ENCODE peak calls at places on chromosomes 1 and 21, in four cellular contexts. H, J, G and E are unnamed samples. For H3K4me1, the result is how much of the 10 kb centered on the place peaks cover.

GRCh38 chr1:201356236-201356635 is 21.2 kb downstream of the TNNT2 start:
- DNase-seq in G (no peak), J (no peak), H (no peak), E (no peak)

GRCh38 chr1:64844175-64844574 is 99.3 kb downstream of the RAVER2 start:
- DNase-seq in G (no peak), H (no peak), J (no peak), E (no peak)

GRCh38 chr1:185267278-185267677 is 49.8 kb downstream of the IVNS1ABP start:
- DNase-seq in J (no peak), H (no peak), G (no peak), E (no peak)

GRCh38 chr1:221415626-221416025 is 326.3 kb downstream of the DUSP10 start:
- DNase-seq in G (no peak), H (no peak), J (no peak), E (peak)

GRCh38 chr1:243459059-243459458 is 203.2 kb downstream of the SDCCAG8 start:
- DNase-seq in J (no peak), H (no peak), G (no peak), E (peak)

GRCh38 chr21:41506526-41507520 is 1.1 kb downstream of the TMPRSS2 start:
- DNase-seq in G (no peak), J (no peak), H (no peak), E (no peak)

GRCh38 chr1:65975708-65976107 is 183.0 kb downstream of the PDE4B start:
- DNase-seq in J (no peak), H (no peak), G (no peak), E (no peak)

GRCh38 chr1:246117066-246117791 is 389.9 kb downstream of the SMYD3 start:
- DNase-seq in H (peak), G (peak), J (peak), E (peak)

GRCh38 chr1:84724128-84724860 is 34.0 kb upstream of the SSX2IP start:
- DNase-seq in J (peak), H (peak), G (peak), E (no peak)

GRCh38 chr1:78055565-78056132 is 9.9 kb downstream of the GIPC2 start:
- DNase-seq in H (no peak), G (no peak), J (no peak), E (peak)

GRCh38 chr1:6123083-6123482 is 57.0 kb downstream of the CHD5 start:
- DNase-seq in H (no peak), J (no peak), G (no peak), E (no peak)

GRCh38 chr21:42424848-42425602 is 21.3 kb downstream of the UBASH3A start:
- DNase-seq in J (no peak), G (no peak), H (no peak), E (peak)

GRCh38 chr1:204125759-204126351 is 26.0 kb downstream of the ETNK2 start:
- DNase-seq in H (no peak), G (no peak), J (no peak), E (no peak)

GRCh38 chr1:170471310-170471839 is 60.6 kb upstream of the GORAB start:
- DNase-seq in J (no peak), G (no peak), H (no peak), E (no peak)

GRCh38 chr1:205530116-205530515 is 25.6 kb downstream of the CDK18 start:
- DNase-seq in G (no peak), H (no peak), J (no peak), E (no peak)

GRCh38 chr1:230268371-230269170 is 157.6 kb downstream of the PGBD5 start:
- DNase-seq in J (peak), H (peak), G (peak), E (peak)

DNA sequence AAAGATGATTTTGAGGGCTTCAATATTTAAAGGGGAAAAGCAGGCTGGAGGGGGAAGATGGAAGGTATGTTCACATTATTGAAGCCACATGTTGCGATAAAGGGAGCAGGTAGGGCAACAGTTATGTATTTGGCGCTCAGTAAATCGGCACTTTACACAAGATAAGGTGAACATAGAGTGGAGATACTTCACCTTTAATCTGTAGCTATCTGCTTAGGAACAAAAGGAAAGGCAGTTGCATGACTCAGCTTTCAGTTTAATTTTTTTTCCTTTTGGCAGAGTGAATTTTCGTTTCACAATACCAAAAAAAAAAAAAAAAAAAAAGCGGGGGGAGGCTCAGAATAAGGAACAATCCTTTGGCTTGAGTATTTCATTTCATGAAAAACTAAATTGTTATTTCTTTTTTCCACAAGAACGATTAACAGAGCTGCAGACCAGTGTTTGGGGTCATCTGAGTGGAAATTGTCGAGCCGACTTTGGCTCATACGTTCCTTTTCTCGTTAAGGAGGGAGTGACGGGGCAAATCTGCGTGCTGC is 1.1 kb upstream of the COQ8A start:
- DNase-seq in G (peak), J (no peak), H (no peak), E (peak)
- TF ChIP-seq JUN in G (no peak), J (no peak), H (no peak), E (no peak)

DNA sequence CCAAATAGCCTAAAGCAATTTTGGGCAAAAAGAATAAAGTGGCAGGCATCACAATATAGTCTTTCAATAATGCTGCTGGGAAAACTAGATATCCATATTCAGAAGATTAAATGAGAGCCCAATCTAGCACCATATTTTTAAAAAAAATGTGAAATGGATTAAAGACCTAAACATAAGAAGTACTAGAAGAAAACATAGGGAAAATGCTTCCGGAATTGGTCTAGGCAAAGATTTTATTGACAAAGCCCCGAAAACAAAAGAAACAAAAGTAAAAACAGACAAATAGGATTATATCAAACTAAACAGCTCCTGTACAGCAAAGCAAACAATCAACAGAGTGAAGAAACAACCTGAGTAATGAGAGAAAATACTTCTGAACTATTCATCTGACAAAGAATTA is 48.6 kb upstream of the KCNK1 start:
- DNase-seq in G (no peak), J (no peak), H (no peak), E (no peak)
- H3K4me1 ChIP-seq in G (under half), J (under half), H (under half), E (under half)

DNA sequence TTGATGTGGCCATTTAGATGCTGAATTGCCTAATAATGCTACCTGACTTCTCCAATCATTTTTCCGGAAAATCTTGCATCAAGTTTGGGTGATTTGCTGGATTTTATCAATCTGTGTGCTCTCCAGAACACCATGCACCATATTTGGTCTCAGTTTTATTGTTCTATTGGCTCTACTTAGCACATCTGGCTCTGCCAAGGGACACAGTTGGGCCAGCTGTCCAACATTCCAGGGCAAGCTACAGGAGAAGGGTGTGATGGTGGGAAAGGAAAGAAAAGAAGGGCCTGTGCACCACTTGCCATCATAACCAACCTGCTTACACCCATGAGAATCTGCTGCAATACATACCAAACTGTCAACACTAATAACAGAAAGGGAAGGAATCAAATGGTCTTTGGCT is 90.2 kb upstream of the NFIA start:
- DNase-seq in J (no peak), G (no peak), H (no peak), E (no peak)
- TF ChIP-seq MYC in J (no peak), G (no peak), H (no peak), E (no peak)

DNA sequence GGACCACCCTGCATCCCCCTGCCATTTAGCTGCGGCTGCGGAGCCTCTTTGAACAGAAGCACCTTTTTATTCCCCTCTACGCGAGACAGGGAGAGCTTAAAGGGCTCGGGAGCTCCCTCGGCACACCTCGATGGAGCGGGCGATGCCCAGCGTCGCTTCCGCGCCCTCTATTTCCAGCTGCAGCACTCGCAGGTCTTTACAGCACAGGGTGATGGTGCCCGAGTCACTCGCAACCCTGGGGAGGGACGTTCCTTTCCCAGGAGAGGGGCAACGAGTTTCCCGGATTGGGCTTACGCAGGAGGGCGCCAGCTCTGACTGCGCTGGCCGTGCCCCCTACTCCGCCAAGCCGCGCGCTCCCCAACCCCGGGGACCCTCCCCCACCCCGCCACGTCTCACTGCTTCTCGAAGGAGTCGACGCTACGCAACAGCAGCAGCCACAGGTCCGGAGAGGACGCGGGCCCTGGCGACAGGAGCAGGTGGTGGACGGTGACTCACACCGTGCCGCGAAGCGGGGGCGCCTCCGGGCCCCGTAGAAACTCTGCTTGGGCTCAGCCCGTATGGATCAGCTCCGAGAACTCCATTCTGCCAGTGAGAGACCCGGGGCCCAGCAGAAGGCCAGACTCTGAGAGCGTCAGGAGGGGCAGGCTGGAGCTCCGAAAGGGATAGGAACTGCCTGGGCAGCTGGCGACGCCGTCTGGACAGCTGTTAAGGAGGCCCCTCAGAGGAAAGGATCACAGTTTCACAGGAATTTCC is 5.8 kb upstream of the FAM167B start:
- DNase-seq in H (peak), G (no peak), J (peak), E (peak)
- TF ChIP-seq JUN in H (no peak), G (peak), J (no peak), E (no peak)

GRCh38 chr21:16956824-16957223 is 556.0 kb upstream of the CXADR start:
- DNase-seq in J (no peak), H (no peak), G (no peak), E (no peak)
- H3K4me1 ChIP-seq in J (under half), H (under half), G (under half), E (under half)

GRCh38 chr1:30895942-30896660 is 12.5 kb downstream of the SDC3 start:
- DNase-seq in G (no peak), H (no peak), J (no peak), E (no peak)
- TF ChIP-seq MYC in G (no peak), H (peak), J (no peak), E (no peak)